ENCODE peak calls at places on chromosomes 1 and 21, in four cellular contexts. C is K562, E is SK-N-SH, P is HepG2. Z is an unnamed sample.

GRCh38 chr1:196355206-196355786 is 252.9 kb downstream of the KCNT2 start:
- DNase-seq in E (peak), C (no peak), P (peak), Z (no peak)

GRCh38 chr1:95035536-95035935 is 37.2 kb downstream of the ALG14 start:
- DNase-seq in E (no peak), P (no peak), C (no peak), Z (no peak)

GRCh38 chr1:214124915-214125314 is 137.1 kb downstream of the PROX1 start:
- DNase-seq in E (no peak), P (peak), C (no peak), Z (no peak)

GRCh38 chr1:106700151-106700550 is 356.3 kb upstream of the PRMT6 start:
- DNase-seq in C (no peak), P (no peak), E (no peak), Z (no peak)

GRCh38 chr1:116806245-116806644 is 52.0 kb downstream of the CD2 start:
- DNase-seq in E (no peak), C (no peak), P (no peak), Z (no peak)

GRCh38 chr1:117060441-117061317 is 553 bp downstream of the TTF2 start:
- DNase-seq in E (peak), P (peak), C (peak), Z (no peak)

GRCh38 chr1:100353073-100353801 is 931 bp downstream of the CDC14A start:
- DNase-seq in C (peak), E (peak), P (peak), Z (peak)

GRCh38 chr1:36351222-36351977 is 28.0 kb upstream of the EVA1B start:
- DNase-seq in C (no peak), E (peak), P (no peak), Z (no peak)

GRCh38 chr1:54679706-54680105 is 36.0 kb upstream of the TTC4 start:
- DNase-seq in E (no peak), C (no peak), P (no peak), Z (no peak)

GRCh38 chr21:25639922-25640670 is 1.0 kb downstream of the JAM2 start:
- DNase-seq in E (peak), C (no peak), P (no peak), Z (peak)

GRCh38 chr1:65959896-65960295 is 167.2 kb downstream of the PDE4B start:
- DNase-seq in E (no peak), C (no peak), P (no peak), Z (no peak)
- TF ChIP-seq FOXJ3 in E (no peak), C (no peak), P (no peak), Z (no peak)

DNA sequence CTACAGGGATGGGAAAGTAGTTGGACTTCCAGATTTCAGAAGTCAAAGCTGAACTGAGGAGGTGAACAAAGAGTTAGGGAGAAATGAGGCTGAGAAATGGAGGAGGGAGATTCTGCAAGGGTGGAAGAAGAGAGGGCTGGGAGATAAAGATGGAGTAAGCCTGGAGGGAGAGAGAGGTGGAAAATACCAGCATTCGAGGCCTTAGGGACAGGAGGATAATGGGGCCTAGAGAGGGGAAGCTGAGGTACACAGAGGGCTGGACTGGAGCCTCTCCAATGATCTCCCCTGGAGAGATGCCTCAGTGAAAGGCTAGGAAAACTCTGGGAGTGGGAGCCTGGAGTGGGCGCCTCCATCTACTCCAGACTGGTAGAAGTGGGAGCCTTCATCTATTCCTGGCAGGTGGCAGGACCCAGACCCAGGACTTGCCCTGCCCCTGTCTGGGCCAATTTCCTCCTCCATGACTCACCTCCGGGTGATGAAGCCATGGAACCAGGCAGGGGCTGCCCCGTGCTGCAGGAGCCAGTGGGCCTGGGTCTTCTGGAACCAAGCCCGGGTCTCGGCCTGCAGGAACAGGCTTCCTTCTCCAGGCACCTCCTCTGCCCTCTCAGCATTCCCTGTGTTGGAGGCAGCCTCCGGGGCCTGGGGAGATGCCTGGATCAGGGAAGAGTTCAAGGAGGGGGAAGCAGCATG is 1.9 kb downstream of the SH2D2A start:
- DNase-seq in E (no peak), P (no peak), C (no peak), Z (no peak)
- TF ChIP-seq FOXJ3 in E (no peak), P (no peak), C (no peak), Z (no peak)

GRCh38 chr1:230077011-230077410 is 10.0 kb downstream of the GALNT2 start:
- DNase-seq in E (no peak), P (no peak), C (no peak), Z (no peak)

GRCh38 chr1:230074762-230075161 is 7.7 kb downstream of the GALNT2 start:
- DNase-seq in P (no peak), C (no peak), E (no peak), Z (no peak)

GRCh38 chr1:230079211-230079590 is 12.2 kb downstream of the GALNT2 start:
- DNase-seq in C (no peak), P (no peak), E (no peak), Z (no peak)

GRCh38 chr1:230080834-230081233 is 13.8 kb downstream of the GALNT2 start:
- DNase-seq in E (no peak), C (no peak), P (no peak), Z (no peak)

DNA sequence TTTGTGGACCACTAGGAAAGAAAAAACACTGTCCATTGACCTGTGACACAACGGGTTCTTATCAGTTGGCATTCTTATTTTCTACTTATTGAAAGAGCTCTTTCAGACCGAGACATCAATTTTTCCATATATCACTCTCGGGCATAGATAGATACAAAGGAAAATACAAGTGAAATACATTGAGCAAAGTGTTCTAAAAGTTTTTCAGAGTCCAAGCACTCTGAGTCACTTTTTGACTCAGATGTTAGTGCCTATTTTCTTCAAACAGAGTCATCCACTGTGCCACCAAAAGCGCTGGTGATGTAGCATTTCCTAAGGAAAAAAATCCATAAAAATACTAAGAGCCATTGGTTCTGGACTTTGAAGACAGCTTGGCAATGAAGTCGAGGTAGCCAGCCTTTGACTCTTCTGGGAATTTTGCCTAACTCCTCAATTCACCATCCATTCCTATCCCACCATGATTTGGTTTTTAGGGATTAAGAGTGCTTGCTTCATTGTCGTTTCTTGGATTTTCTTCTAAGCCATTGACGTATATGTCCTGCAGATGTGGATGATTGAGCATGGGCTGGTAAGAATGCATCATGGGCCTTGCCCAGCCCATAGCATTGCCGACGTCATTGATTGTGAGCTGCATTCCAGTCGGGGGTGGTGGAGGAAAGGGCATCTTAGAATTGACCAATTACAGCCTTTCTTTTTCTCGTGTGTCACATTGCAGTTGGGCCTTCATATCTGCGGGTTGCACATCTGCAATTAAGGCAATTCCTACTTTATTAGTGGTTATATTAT is 10.6 kb downstream of the GALNT2 start:
- DNase-seq in C (no peak), P (no peak), E (no peak), Z (no peak)
- TF ChIP-seq FOXJ3 in C (no peak), P (no peak), E (no peak), Z (no peak)

DNA sequence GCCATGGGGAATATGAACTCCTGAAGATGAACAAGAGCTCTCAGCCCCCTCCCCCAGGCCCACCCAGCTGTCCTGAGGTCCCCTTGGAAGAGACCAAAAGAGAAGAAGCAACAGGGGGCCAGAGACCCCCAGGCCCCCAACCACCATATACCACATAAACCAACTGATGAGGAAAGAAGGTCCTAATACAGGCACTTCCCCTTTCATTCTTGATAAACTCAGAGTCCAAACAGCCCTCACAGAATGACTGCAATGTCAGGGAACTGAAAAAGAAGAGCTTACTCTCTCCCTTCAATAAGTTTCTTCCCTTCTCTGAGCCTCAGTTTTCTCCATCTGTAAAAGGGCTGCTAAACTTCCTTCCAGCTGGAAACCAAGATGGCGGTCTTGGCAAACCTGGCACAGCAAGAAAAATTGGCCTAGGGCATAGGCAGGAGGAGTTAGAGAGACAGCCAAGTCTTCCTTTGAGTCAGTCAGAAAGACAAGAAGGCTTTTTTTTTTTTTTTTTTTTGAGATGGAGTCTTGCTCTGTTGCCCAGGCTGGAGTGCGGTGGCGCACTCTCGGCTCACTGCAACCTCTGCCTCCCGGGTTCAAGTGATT is 90.5 kb downstream of the VWA5B1 start:
- DNase-seq in E (no peak), C (no peak), P (no peak), Z (no peak)
- TF ChIP-seq FOXJ3 in E (no peak), C (no peak), P (no peak), Z (no peak)

DNA sequence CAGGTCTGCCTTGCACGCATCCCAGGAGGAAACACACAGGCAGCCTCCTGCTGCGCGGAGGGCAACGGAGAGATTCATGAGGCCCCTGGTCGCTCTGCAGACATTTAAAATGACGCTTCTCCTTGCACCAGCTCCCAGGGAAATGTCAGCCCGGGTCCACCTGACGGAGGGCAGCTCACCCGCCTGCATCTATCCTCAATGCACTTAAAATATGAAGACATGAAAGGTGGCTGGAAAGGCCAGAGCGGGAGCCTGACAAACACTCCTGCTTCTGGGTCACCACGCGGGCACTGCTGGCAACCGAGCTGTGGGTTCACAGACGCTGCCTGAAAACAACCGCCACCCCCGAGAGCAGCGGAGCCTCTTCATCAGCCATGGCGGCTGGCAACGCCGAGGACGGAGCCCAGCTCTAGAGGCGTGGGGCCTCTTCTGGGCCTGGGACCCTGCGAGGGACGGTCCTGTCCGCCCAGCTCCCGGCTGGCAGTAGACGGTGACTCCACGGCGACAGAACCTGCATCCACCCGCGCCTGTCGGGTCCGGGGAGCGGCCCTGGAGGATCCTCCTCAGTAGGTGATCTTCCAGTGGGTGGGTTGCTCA is 22.7 kb downstream of the POFUT2 start:
- DNase-seq in C (no peak), P (no peak), E (no peak), Z (no peak)
- TF ChIP-seq FOXJ3 in C (no peak), P (no peak), E (no peak), Z (no peak)

Z was measured in WTC11.